ENCODE peak calls at places on chromosomes 3 and 15, in eight cellular contexts. One of them, this sample, is unnamed. For H3K27me3 and H3K36me3, the result is how much of the 10 kb centered on the place peaks cover.

GRCh38 chr15:52200831-52201365 is 9.7 kb upstream of the GNB5 start:
- DNase-seq in body of pancreas: no peak
- DNase-seq in tibial artery: no peak
- DNase-seq in ovary: no peak
- DNase-seq in bronchial epithelial cell: no peak
- DNase-seq in aorta: no peak
- DNase-seq in HCT116: no peak
- DNase-seq in NT2/D1: no peak
- DNase-seq in this sample: no peak

GRCh38 chr3:119681279-119681678 is 4.1 kb upstream of the COX17 start:
- DNase-seq in body of pancreas: no peak
- DNase-seq in tibial artery: no peak
- DNase-seq in ovary: no peak
- DNase-seq in bronchial epithelial cell: peak
- DNase-seq in aorta: no peak
- DNase-seq in HCT116: peak
- DNase-seq in NT2/D1: peak
- DNase-seq in this sample: no peak

GRCh38 chr3:173217127-173217526 is 76.1 kb upstream of the SPATA16 start:
- DNase-seq in body of pancreas: no peak
- DNase-seq in tibial artery: no peak
- DNase-seq in ovary: no peak
- DNase-seq in bronchial epithelial cell: no peak
- DNase-seq in aorta: no peak
- DNase-seq in HCT116: no peak
- DNase-seq in NT2/D1: no peak
- DNase-seq in this sample: no peak

GRCh38 chr15:31367021-31367729 is 40.5 kb downstream of the KLF13 start:
- DNase-seq in body of pancreas: no peak
- DNase-seq in tibial artery: peak
- DNase-seq in ovary: no peak
- DNase-seq in bronchial epithelial cell: no peak
- DNase-seq in aorta: no peak
- DNase-seq in HCT116: no peak
- DNase-seq in NT2/D1: no peak
- DNase-seq in this sample: no peak

GRCh38 chr15:29044506-29044905 is 158.7 kb downstream of the APBA2 start:
- DNase-seq in body of pancreas: no peak
- DNase-seq in tibial artery: no peak
- DNase-seq in ovary: no peak
- DNase-seq in bronchial epithelial cell: no peak
- DNase-seq in aorta: no peak
- DNase-seq in HCT116: no peak
- DNase-seq in NT2/D1: no peak
- DNase-seq in this sample: no peak

GRCh38 chr3:177615015-177615414 is 417.7 kb upstream of the TBL1XR1 start:
- DNase-seq in body of pancreas: peak
- DNase-seq in tibial artery: peak
- DNase-seq in ovary: peak
- DNase-seq in bronchial epithelial cell: peak
- DNase-seq in aorta: peak
- DNase-seq in HCT116: no peak
- DNase-seq in NT2/D1: no peak
- DNase-seq in this sample: no peak

GRCh38 chr3:10933470-10933957 is 59.0 kb upstream of the SLC6A1 start:
- DNase-seq in body of pancreas: peak
- DNase-seq in tibial artery: peak
- DNase-seq in ovary: no peak
- DNase-seq in bronchial epithelial cell: peak
- DNase-seq in aorta: peak
- DNase-seq in HCT116: no peak
- DNase-seq in NT2/D1: no peak
- DNase-seq in this sample: no peak

GRCh38 chr3:115071122-115071521 is 76.0 kb downstream of the ZBTB20 start:
- DNase-seq in body of pancreas: no peak
- DNase-seq in tibial artery: no peak
- DNase-seq in ovary: no peak
- DNase-seq in bronchial epithelial cell: no peak
- DNase-seq in aorta: no peak
- DNase-seq in HCT116: no peak
- DNase-seq in NT2/D1: no peak
- DNase-seq in this sample: no peak

GRCh38 chr3:169104541-169104940 is 559.0 kb downstream of the MECOM start:
- DNase-seq in body of pancreas: no peak
- DNase-seq in tibial artery: no peak
- DNase-seq in ovary: no peak
- DNase-seq in bronchial epithelial cell: peak
- DNase-seq in aorta: no peak
- DNase-seq in HCT116: peak
- DNase-seq in NT2/D1: no peak
- DNase-seq in this sample: no peak

GRCh38 chr3:25396686-25397085 is 31.4 kb upstream of the RARB start:
- DNase-seq in body of pancreas: no peak
- DNase-seq in tibial artery: no peak
- DNase-seq in ovary: no peak
- DNase-seq in bronchial epithelial cell: no peak
- DNase-seq in aorta: no peak
- DNase-seq in HCT116: no peak
- DNase-seq in NT2/D1: no peak
- DNase-seq in this sample: no peak

GRCh38 chr15:87736401-87736800 is 520.1 kb downstream of the NTRK3 start:
- DNase-seq in body of pancreas: no peak
- DNase-seq in tibial artery: no peak
- DNase-seq in ovary: no peak
- DNase-seq in bronchial epithelial cell: no peak
- DNase-seq in aorta: no peak
- DNase-seq in HCT116: no peak
- DNase-seq in NT2/D1: no peak
- DNase-seq in this sample: no peak

GRCh38 chr3:53067571-53067970 is 21.7 kb upstream of the SFMBT1 start:
- DNase-seq in body of pancreas: no peak
- DNase-seq in tibial artery: no peak
- DNase-seq in ovary: no peak
- DNase-seq in bronchial epithelial cell: no peak
- DNase-seq in aorta: peak
- DNase-seq in HCT116: no peak
- DNase-seq in NT2/D1: no peak
- DNase-seq in this sample: peak

GRCh38 chr3:70471464-70472342 is 159.3 kb upstream of the MDFIC2 start:
- DNase-seq in body of pancreas: no peak
- DNase-seq in tibial artery: no peak
- DNase-seq in ovary: no peak
- DNase-seq in bronchial epithelial cell: no peak
- DNase-seq in aorta: no peak
- DNase-seq in HCT116: no peak
- DNase-seq in NT2/D1: no peak
- DNase-seq in this sample: no peak

GRCh38 chr3:56988874-56989433 is 71.5 kb upstream of the SPATA12 start:
- DNase-seq in body of pancreas: peak
- DNase-seq in tibial artery: peak
- DNase-seq in ovary: peak
- DNase-seq in bronchial epithelial cell: peak
- DNase-seq in aorta: peak
- DNase-seq in HCT116: peak
- DNase-seq in NT2/D1: peak
- DNase-seq in this sample: peak

GRCh38 chr3:127287840-127288239 is at the start of gene PRR20G:
- DNase-seq in body of pancreas: no peak
- DNase-seq in tibial artery: no peak
- DNase-seq in ovary: no peak
- DNase-seq in bronchial epithelial cell: no peak
- DNase-seq in aorta: no peak
- DNase-seq in HCT116: no peak
- DNase-seq in NT2/D1: no peak
- DNase-seq in this sample: peak

GRCh38 chr15:81097116-81097892 is 36.8 kb upstream of the CFAP161 start:
- DNase-seq in body of pancreas: no peak
- DNase-seq in tibial artery: no peak
- DNase-seq in ovary: no peak
- DNase-seq in bronchial epithelial cell: no peak
- DNase-seq in aorta: no peak
- DNase-seq in HCT116: no peak
- DNase-seq in NT2/D1: no peak
- DNase-seq in this sample: no peak

GRCh38 chr3:184345678-184346144 is 8.3 kb downstream of the FAM131A start:
- DNase-seq in body of pancreas: peak
- DNase-seq in tibial artery: peak
- DNase-seq in ovary: no peak
- DNase-seq in bronchial epithelial cell: peak
- DNase-seq in aorta: no peak
- DNase-seq in HCT116: peak
- DNase-seq in NT2/D1: peak
- DNase-seq in this sample: peak

GRCh38 chr15:64010719-64011118 is 35.6 kb downstream of the DAPK2 start:
- DNase-seq in body of pancreas: peak
- DNase-seq in tibial artery: peak
- DNase-seq in ovary: no peak
- DNase-seq in bronchial epithelial cell: peak
- DNase-seq in aorta: no peak
- DNase-seq in HCT116: peak
- DNase-seq in NT2/D1: no peak
- DNase-seq in this sample: no peak

GRCh38 chr15:31130576-31131237 is 29.2 kb upstream of the TRPM1 start:
- DNase-seq in body of pancreas: no peak
- DNase-seq in tibial artery: no peak
- DNase-seq in ovary: no peak
- DNase-seq in bronchial epithelial cell: no peak
- DNase-seq in aorta: no peak
- DNase-seq in HCT116: no peak
- DNase-seq in NT2/D1: no peak
- DNase-seq in this sample: no peak

DNA sequence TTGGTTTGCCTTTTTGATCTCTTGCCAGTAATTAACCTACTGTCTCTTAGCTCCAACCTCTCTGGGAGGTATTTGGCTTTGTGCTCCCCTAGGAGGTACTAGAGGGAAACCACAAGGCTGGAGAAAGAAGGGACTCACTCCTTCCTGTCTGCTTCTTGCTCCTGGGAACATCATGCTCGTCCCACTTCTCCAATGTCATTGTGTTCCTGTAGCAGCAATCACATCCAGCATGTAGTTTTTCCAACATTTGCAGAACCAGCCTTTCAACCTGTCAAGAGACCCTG is 12.9 kb upstream of the CRBN start:
- DNase-seq in body of pancreas: no peak
- DNase-seq in tibial artery: no peak
- DNase-seq in ovary: no peak
- DNase-seq in bronchial epithelial cell: no peak
- DNase-seq in aorta: no peak
- DNase-seq in HCT116: no peak
- DNase-seq in NT2/D1: no peak
- DNase-seq in this sample: no peak
- H3K27me3 ChIP-seq in body of pancreas: under half
- H3K27me3 ChIP-seq in tibial artery: under half
- H3K27me3 ChIP-seq in ovary: under half
- H3K27me3 ChIP-seq in bronchial epithelial cell: under half
- H3K27me3 ChIP-seq in aorta: under half
- H3K27me3 ChIP-seq in HCT116: under half
- H3K27me3 ChIP-seq in NT2/D1: under half
- H3K27me3 ChIP-seq in this sample: under half

GRCh38 chr3:113985526-113985925 is 37.7 kb downstream of the ZDHHC23 start:
- DNase-seq in body of pancreas: no peak
- DNase-seq in tibial artery: no peak
- DNase-seq in ovary: no peak
- DNase-seq in bronchial epithelial cell: no peak
- DNase-seq in aorta: no peak
- DNase-seq in HCT116: no peak
- DNase-seq in NT2/D1: no peak
- DNase-seq in this sample: no peak
- H3K4me3 ChIP-seq in body of pancreas: no peak
- H3K4me3 ChIP-seq in tibial artery: no peak
- H3K4me3 ChIP-seq in ovary: no peak
- H3K4me3 ChIP-seq in bronchial epithelial cell: no peak
- H3K4me3 ChIP-seq in aorta: no peak
- H3K4me3 ChIP-seq in HCT116: no peak
- H3K4me3 ChIP-seq in NT2/D1: no peak
- H3K4me3 ChIP-seq in this sample: no peak

DNA sequence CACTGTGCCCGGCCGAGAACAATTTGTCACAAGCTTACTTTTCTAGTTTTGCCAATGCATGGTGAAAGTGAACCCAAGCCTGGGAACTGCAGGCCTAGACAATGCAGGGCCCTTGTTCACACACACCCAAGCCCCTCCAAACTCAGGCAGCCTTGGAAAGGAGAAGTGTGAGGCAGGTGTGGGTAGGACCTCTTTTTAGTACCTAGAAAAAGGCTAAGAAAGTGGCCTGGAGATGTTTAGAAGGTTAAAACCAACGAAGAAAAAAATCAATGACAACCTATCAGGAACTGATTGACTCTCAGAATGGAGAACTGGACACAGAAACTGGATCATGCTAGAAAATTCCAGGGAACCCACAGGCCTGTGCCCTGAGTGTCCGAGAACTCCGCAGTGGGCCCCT is 18.8 kb downstream of the IDH2 start:
- DNase-seq in body of pancreas: no peak
- DNase-seq in tibial artery: no peak
- DNase-seq in ovary: no peak
- DNase-seq in bronchial epithelial cell: no peak
- DNase-seq in aorta: no peak
- DNase-seq in HCT116: no peak
- DNase-seq in NT2/D1: no peak
- DNase-seq in this sample: no peak
- H3K36me3 ChIP-seq in body of pancreas: under half
- H3K36me3 ChIP-seq in tibial artery: under half
- H3K36me3 ChIP-seq in ovary: under half
- H3K36me3 ChIP-seq in bronchial epithelial cell: under half
- H3K36me3 ChIP-seq in aorta: under half
- H3K36me3 ChIP-seq in HCT116: under half
- H3K36me3 ChIP-seq in NT2/D1: half or more
- H3K36me3 ChIP-seq in this sample: under half

GRCh38 chr3:134795776-134796312 is 784 bp downstream of the EPHB1 start:
- DNase-seq in body of pancreas: no peak
- DNase-seq in tibial artery: no peak
- DNase-seq in ovary: no peak
- DNase-seq in bronchial epithelial cell: no peak
- DNase-seq in aorta: no peak
- DNase-seq in HCT116: no peak
- DNase-seq in NT2/D1: no peak
- DNase-seq in this sample: peak
- H3K27me3 ChIP-seq in body of pancreas: under half
- H3K27me3 ChIP-seq in tibial artery: under half
- H3K27me3 ChIP-seq in ovary: under half
- H3K27me3 ChIP-seq in bronchial epithelial cell: under half
- H3K27me3 ChIP-seq in aorta: under half
- H3K27me3 ChIP-seq in HCT116: under half
- H3K27me3 ChIP-seq in NT2/D1: half or more
- H3K27me3 ChIP-seq in this sample: under half